ENCODE peak calls at places on chromosomes 6 and 20, in five cellular contexts. R is stimulated activated CD8-positive, alpha-beta memory T cell treated with anti-CD3 and anti-CD28 coated beads, Interleukin-4, amount 100 ng/mL, for 4 hours; N is activated T-cell treated with anti-CD3 and anti-CD28 coated beads, Interleukin-2, amount 50 U/mL, for 48 hours; L is NCI-H1105 treated with DMSO at 0.1 percent for 48 hours; J is hypothalamus. P is an unnamed sample.

GRCh38 chr6:142863981-142864380 is 81.0 kb downstream of the HIVEP2 start:
- DNase-seq in L (no peak), N (no peak), R (no peak), J (no peak), P (no peak)

GRCh38 chr20:52490715-52491430 is 299.3 kb upstream of the ZFP64 start:
- DNase-seq in R (no peak), L (no peak), N (no peak), J (no peak), P (no peak)

GRCh38 chr6:134183844-134184243 is 131.4 kb upstream of the SLC2A12 start:
- DNase-seq in L (no peak), J (no peak), R (no peak), N (no peak), P (no peak)

GRCh38 chr6:80376411-80376810 is 269.9 kb downstream of the BCKDHB start:
- DNase-seq in R (no peak), J (no peak), L (no peak), N (no peak), P (no peak)

GRCh38 chr6:97443408-97444080 is 160.5 kb upstream of the MMS22L start:
- DNase-seq in N (no peak), L (no peak), J (no peak), R (no peak), P (no peak)

GRCh38 chr6:159464827-159465226 is 228.2 kb downstream of the SOD2 start:
- DNase-seq in R (no peak), L (no peak), N (no peak), J (no peak), P (no peak)

GRCh38 chr6:117919775-117920492 is 12.9 kb downstream of the SLC35F1 start:
- DNase-seq in L (peak; percentile 15), N (no peak), J (peak; percentile 7), R (no peak), P (peak; percentile 36)

GRCh38 chr6:17202526-17202925 is 78.6 kb upstream of the RBM24 start:
- DNase-seq in L (no peak), N (no peak), R (no peak), J (no peak), P (no peak)

GRCh38 chr20:8020314-8021079 is 936 bp upstream of the TMX4 start:
- DNase-seq in R (no peak), N (no peak), L (peak; percentile 80), J (no peak), P (no peak)

GRCh38 chr6:82144852-82145332 is 102.7 kb downstream of the IBTK start:
- DNase-seq in R (no peak), J (peak; percentile 3), N (no peak), L (no peak), P (no peak)

GRCh38 chr6:105651969-105652368 is 249.1 kb upstream of the PREP start:
- DNase-seq in J (no peak), N (peak; percentile 36), R (no peak), L (no peak), P (no peak)

GRCh38 chr20:37234254-37234581 is 27.4 kb downstream of the GHRH start:
- DNase-seq in N (no peak), L (no peak), R (no peak), J (no peak), P (no peak)

GRCh38 chr6:124858564-124858963 is 103.7 kb upstream of the RNF217 start:
- DNase-seq in R (no peak), L (no peak), J (no peak), N (no peak), P (no peak)

GRCh38 chr6:116376149-116376548 is 5.4 kb downstream of the DSE start:
- DNase-seq in N (no peak), R (no peak), L (peak; percentile 33), J (no peak), P (no peak)

GRCh38 chr6:75143186-75143585 is 62.7 kb downstream of the COL12A1 start:
- DNase-seq in L (no peak), N (no peak), J (no peak), R (no peak), P (no peak)

GRCh38 chr6:20905377-20905776 is 371.1 kb downstream of the CDKAL1 start:
- DNase-seq in L (no peak), N (no peak), R (no peak), J (no peak), P (no peak)

GRCh38 chr6:169454204-169454871 is 200.7 kb upstream of the THBS2 start:
- DNase-seq in L (no peak), N (no peak), J (no peak), R (no peak), P (no peak)

GRCh38 chr6:41917528-41917927 is 3.4 kb downstream of the MED20 start:
- DNase-seq in N (no peak), J (no peak), R (no peak), L (no peak), P (no peak)

GRCh38 chr6:34466242-34467185 is 638 bp downstream of the PACSIN1 start:
- DNase-seq in J (no peak), R (no peak), L (no peak), N (no peak), P (no peak)

GRCh38 chr6:43510827-43511163 is 649 bp upstream of the LRRC73 start:
- DNase-seq in L (peak; percentile 72), J (no peak), N (no peak), R (no peak), P (no peak)

GRCh38 chr6:31727717-31728671 is 1.1 kb downstream of the DDAH2 start:
- DNase-seq in N (no peak), R (no peak), J (no peak), L (no peak), P (no peak)

GRCh38 chr20:44678247-44678646 is 26.7 kb upstream of the ADA start:
- DNase-seq in N (no peak), J (no peak), R (no peak), L (no peak), P (no peak)